ENCODE peak calls at places on chromosomes 5 and 9, in eight cellular contexts. H is suprapubic skin, X is A549, V is mammary epithelial cell, I is heart left ventricle, N is hepatocyte, W is cardiac muscle cell, A is PC-9. P is an unnamed sample.

GRCh38 chr5:149904977-149905376 is 39.6 kb downstream of the PDE6A start:
- DNase-seq in I (no peak), H (no peak), V (no peak), X (no peak), A (no peak), N (no peak), W (no peak), P (no peak)

GRCh38 chr5:172749881-172750608 is 20.9 kb downstream of the DUSP1 start:
- DNase-seq in W (no peak), V (no peak), I (peak; percentile 75), A (no peak), N (no peak), X (no peak), H (no peak), P (no peak)

GRCh38 chr9:99336531-99336930 is 114.4 kb downstream of the SEC61B start:
- DNase-seq in N (no peak), V (peak; percentile 28), I (no peak), W (no peak), X (no peak), A (no peak), H (no peak), P (no peak)

GRCh38 chr5:66724740-66725139 is 128.5 kb downstream of the MAST4 start:
- DNase-seq in I (no peak), H (no peak), N (no peak), W (no peak), A (no peak), X (no peak), V (no peak), P (no peak)

GRCh38 chr5:68320094-68320986 is 104.8 kb downstream of the PIK3R1 start:
- DNase-seq in W (no peak), I (no peak), A (no peak), V (no peak), N (no peak), H (no peak), X (peak; percentile 24), P (no peak)

GRCh38 chr5:24042688-24043087 is 535.3 kb downstream of the PRDM9 start:
- DNase-seq in I (no peak), X (no peak), H (no peak), A (no peak), V (no peak), W (no peak), N (no peak), P (no peak)

GRCh38 chr9:122221223-122221811 is 7.4 kb downstream of the LHX6 start:
- DNase-seq in V (no peak), I (no peak), A (no peak), H (no peak), N (no peak), X (no peak), W (peak; percentile 24), P (no peak)

GRCh38 chr9:84140535-84141101 is 160.0 kb downstream of the RMI1 start:
- DNase-seq in N (peak; percentile 18), I (no peak), W (peak; percentile 38), V (no peak), X (no peak), A (no peak), H (no peak), P (no peak)

GRCh38 chr5:145855842-145856267 is 17.0 kb downstream of the GRXCR2 start:
- DNase-seq in I (no peak), X (no peak), W (no peak), H (no peak), V (peak; percentile 13), N (no peak), A (no peak), P (no peak)

GRCh38 chr5:56075361-56075760 is 80.6 kb upstream of the IL6ST start:
- DNase-seq in I (peak; percentile 33), A (no peak), W (no peak), V (no peak), H (peak; percentile 84), N (peak; percentile 58), X (no peak), P (no peak)

GRCh38 chr9:8622222-8622802 is 822.7 kb upstream of the DMAC1 start:
- DNase-seq in V (no peak), N (no peak), W (no peak), I (no peak), X (no peak), H (no peak), A (no peak), P (no peak)

GRCh38 chr5:140299056-140299455 is 3.8 kb downstream of the PFDN1 start:
- DNase-seq in V (no peak), H (no peak), W (no peak), X (no peak), N (no peak), I (no peak), A (no peak), P (no peak)

GRCh38 chr5:31717586-31717985 is 78.7 kb downstream of the PDZD2 start:
- DNase-seq in A (no peak), V (no peak), I (no peak), N (no peak), H (no peak), W (no peak), X (no peak), P (no peak)

GRCh38 chr9:117644607-117645244 is 59.5 kb upstream of the TLR4 start:
- DNase-seq in X (peak; percentile 18), V (peak; percentile 55), A (peak; percentile 52), I (peak; percentile 71), W (peak; percentile 69), H (peak; percentile 88), N (peak; percentile 74), P (peak; percentile 76)
- TF ChIP-seq CTCF in X (peak; percentile 91), V (peak; percentile 98), A (peak; percentile 96), I (peak; percentile 94), W (peak; percentile 96), H (peak; percentile 86), N (peak; percentile 97), P (peak; percentile 96)

DNA sequence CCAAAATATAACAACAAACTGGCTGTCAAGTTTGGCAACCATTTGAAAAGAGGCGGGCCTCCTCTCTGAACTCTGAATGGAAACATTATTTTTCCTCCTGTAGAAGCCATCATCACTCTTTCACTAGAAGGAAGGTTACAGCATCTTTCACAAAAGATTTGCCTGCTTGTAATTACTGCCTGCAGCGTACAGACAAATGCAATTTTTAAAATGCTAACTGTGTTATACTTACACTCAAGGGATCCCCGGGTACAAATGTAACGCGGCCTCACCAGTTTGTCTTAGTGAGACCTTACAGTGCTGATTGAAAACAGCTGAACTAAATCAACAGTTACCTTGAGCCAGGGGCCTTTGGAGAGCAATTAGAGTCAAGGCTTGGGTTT is 499.7 kb downstream of the SPATA31D1 start:
- DNase-seq in W (no peak), V (no peak), N (peak; percentile 10), H (no peak), I (peak; percentile 30), X (no peak), A (no peak), P (no peak)
- H3K27ac ChIP-seq in W (no peak overlapping the region), V (no peak overlapping the region), N (peak overlapping the region; percentile 10), H (peak overlapping the region; percentile 71), I (peak overlapping the region; percentile 25), X (no peak overlapping the region), A (no peak overlapping the region), P (no peak overlapping the region)

GRCh38 chr5:92678576-92679105 is 902.4 kb downstream of the NR2F1-AS1 start:
- DNase-seq in H (no peak), I (no peak), A (no peak), X (no peak), W (no peak), N (no peak), V (no peak), P (no peak)
- TF ChIP-seq CTCF in H (no peak), I (no peak), A (no peak), X (peak; percentile 36), W (peak; percentile 26), N (peak; percentile 29), V (peak; percentile 37), P (no peak)

DNA sequence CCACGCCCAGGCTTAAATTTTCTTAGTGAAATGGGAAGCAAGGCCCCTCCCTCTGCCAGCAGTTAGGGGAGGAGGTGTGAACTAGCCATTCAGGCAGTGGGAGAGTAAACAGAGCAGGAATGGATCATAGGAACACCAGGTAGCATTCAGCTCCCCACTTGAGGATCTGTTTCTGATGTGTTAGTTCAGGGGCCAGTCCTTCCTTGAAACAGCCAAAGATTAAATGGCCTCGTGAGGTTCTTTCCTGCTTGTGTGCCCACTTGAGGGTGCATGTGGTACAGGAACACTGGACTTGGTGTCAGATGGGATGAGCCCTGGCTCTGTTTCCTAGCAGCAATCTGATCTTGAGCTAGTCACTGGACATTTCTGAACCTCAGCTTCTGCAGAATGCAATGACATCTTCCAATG is 21.2 kb downstream of the FAXDC2 start:
- DNase-seq in W (no peak), A (peak; percentile 35), N (no peak), H (no peak), V (no peak), X (no peak), I (no peak), P (no peak)
- H3K27ac ChIP-seq in W (peak overlapping the region; percentile 54), A (peak overlapping the region; percentile 74), N (no peak overlapping the region), H (peak overlapping the region; percentile 76), V (peak overlapping the region; percentile 82), X (no peak overlapping the region), I (no peak overlapping the region), P (peak overlapping the region; percentile 27)

GRCh38 chr5:134968055-134968454 is 348 bp downstream of the CATSPER3 start:
- DNase-seq in H (no peak), I (no peak), N (no peak), X (no peak), A (peak; percentile 32), V (peak; percentile 28), W (no peak), P (no peak)

GRCh38 chr5:134967607-134968006 is at the start of gene CATSPER3:
- DNase-seq in V (no peak), W (no peak), H (no peak), X (no peak), I (no peak), A (no peak), N (no peak), P (no peak)

GRCh38 chr5:134965271-134965825 is 2.4 kb upstream of the CATSPER3 start:
- DNase-seq in I (no peak), N (no peak), W (no peak), H (no peak), X (no peak), A (no peak), V (no peak), P (no peak)

GRCh38 chr5:134964359-134965270 is 3.1 kb upstream of the CATSPER3 start:
- DNase-seq in H (no peak), N (no peak), W (no peak), X (no peak), I (no peak), V (no peak), A (no peak), P (no peak)

GRCh38 chr5:134969166-134969565 is 1.5 kb downstream of the CATSPER3 start:
- DNase-seq in N (no peak), A (no peak), W (no peak), X (no peak), V (no peak), I (no peak), H (no peak), P (no peak)
- TF ChIP-seq CTCF in N (no peak), A (no peak), W (no peak), X (no peak), V (no peak), I (no peak), H (no peak), P (no peak)

GRCh38 chr5:154741415-154741814 is 13.8 kb upstream of the LARP1 start:
- DNase-seq in X (no peak), V (no peak), I (no peak), W (no peak), N (no peak), H (peak; percentile 43), A (no peak), P (no peak)
- H3K27ac ChIP-seq in X (no peak overlapping the region), V (no peak overlapping the region), I (no peak overlapping the region), W (no peak overlapping the region), N (no peak overlapping the region), H (no peak overlapping the region), A (no peak overlapping the region), P (no peak overlapping the region)

GRCh38 chr9:129712595-129713524 is 40.0 kb downstream of the PTGES start:
- DNase-seq in A (no peak), N (peak; percentile 48), I (no peak), H (no peak), X (no peak), W (no peak), V (no peak), P (no peak)
- TF ChIP-seq CTCF in A (no peak), N (no peak), I (no peak), H (no peak), X (no peak), W (no peak), V (no peak), P (no peak)